ENCODE peak calls at places on chromosome 3, in eight cellular contexts. T is sigmoid colon, M is endothelial cell of umbilical vein, K is esophagus muscularis mucosa, N is IMR-90, U is A549, X is upper lobe of left lung, D is GM12878. W is an unnamed sample.

GRCh38 chr3:47475029-47475569 is 642 bp downstream of the SCAP start:
- DNase-seq in T (no peak), M (peak; percentile 63), K (no peak), N (peak; percentile 32), U (no peak), X (no peak), D (no peak), W (no peak)

GRCh38 chr3:86792316-86792715 is 198.6 kb downstream of the VGLL3 start:
- DNase-seq in T (no peak), M (no peak), K (no peak), N (peak; percentile 66), U (no peak), X (no peak), D (no peak), W (no peak)

GRCh38 chr3:77081240-77081661 is 41.4 kb downstream of the ROBO2 start:
- DNase-seq in T (no peak), M (no peak), K (no peak), N (peak; percentile 67), U (no peak), X (no peak), D (no peak), W (no peak)

GRCh38 chr3:151837057-151837456 is 23.1 kb downstream of the AADAC start:
- DNase-seq in T (no peak), M (peak; percentile 45), K (no peak), N (peak; percentile 89), U (peak; percentile 97), X (no peak), D (no peak), W (no peak)

GRCh38 chr3:126102530-126102951 is 18.6 kb upstream of the SLC41A3 start:
- DNase-seq in T (peak; percentile 85), M (peak; percentile 26), K (peak; percentile 91), N (peak; percentile 19), U (no peak), X (no peak), D (no peak), W (peak; percentile 75)

GRCh38 chr3:42705962-42706585 is 3.5 kb upstream of the HHATL start:
- DNase-seq in T (peak; percentile 41), M (no peak), K (no peak), N (no peak), U (no peak), X (no peak), D (no peak), W (no peak)

GRCh38 chr3:116291141-116291540 is 154.1 kb downstream of the LSAMP start:
- DNase-seq in T (no peak), M (no peak), K (no peak), N (no peak), U (no peak), X (no peak), D (no peak), W (no peak)

GRCh38 chr3:87595798-87596197 is 319.4 kb upstream of the POU1F1 start:
- DNase-seq in T (no peak), M (peak; percentile 47), K (no peak), N (no peak), U (no peak), X (no peak), D (no peak), W (no peak)

GRCh38 chr3:46959169-46959515 is 17.4 kb downstream of the CCDC12 start:
- DNase-seq in T (no peak), M (no peak), K (no peak), N (no peak), U (no peak), X (no peak), D (no peak), W (peak; percentile 22)

GRCh38 chr3:41598804-41599481 is 363.0 kb downstream of the ULK4 start:
- DNase-seq in T (peak; percentile 73), M (no peak), K (no peak), N (peak; percentile 17), U (no peak), X (no peak), D (no peak), W (no peak)

GRCh38 chr3:115239717-115240116 is 92.6 kb upstream of the ZBTB20 start:
- DNase-seq in T (peak; percentile 60), M (peak; percentile 99), K (no peak), N (peak; percentile 100), U (peak; percentile 96), X (no peak), D (no peak), W (peak; percentile 18)

GRCh38 chr3:126434931-126435411 is 40.3 kb downstream of the CFAP100 start:
- DNase-seq in T (peak; percentile 46), M (no peak), K (no peak), N (no peak), U (no peak), X (no peak), D (no peak), W (no peak)

GRCh38 chr3:64612916-64613526 is 74.8 kb downstream of the ADAMTS9 start:
- DNase-seq in T (peak; percentile 65), M (no peak), K (no peak), N (no peak), U (no peak), X (no peak), D (no peak), W (no peak)

GRCh38 chr3:45064512-45065372 is 38.6 kb downstream of the CLEC3B start:
- DNase-seq in T (no peak), M (peak; percentile 81), K (no peak), N (peak; percentile 94), U (no peak), X (no peak), D (no peak), W (no peak)

GRCh38 chr3:24496529-24497482 is 2.2 kb upstream of the THRB start:
- DNase-seq in T (peak; percentile 91), M (peak; percentile 46), K (no peak), N (peak; percentile 4), U (peak; percentile 80), X (peak; percentile 10), D (no peak), W (peak; percentile 50)

GRCh38 chr3:72080800-72081199 is 295.9 kb upstream of the PROK2 start:
- DNase-seq in T (no peak), M (no peak), K (no peak), N (no peak), U (no peak), X (no peak), D (no peak), W (no peak)

GRCh38 chr3:72077473-72078259 is 292.7 kb upstream of the PROK2 start:
- DNase-seq in T (no peak), M (no peak), K (no peak), N (no peak), U (no peak), X (no peak), D (no peak), W (no peak)

GRCh38 chr3:72080101-72080500 is 295.2 kb upstream of the PROK2 start:
- DNase-seq in T (no peak), M (no peak), K (no peak), N (no peak), U (no peak), X (no peak), D (no peak), W (no peak)

GRCh38 chr3:72078661-72079368 is 293.9 kb upstream of the PROK2 start:
- DNase-seq in T (no peak), M (no peak), K (no peak), N (no peak), U (no peak), X (no peak), D (peak; percentile 71), W (no peak)

GRCh38 chr3:72079369-72079872 is 294.5 kb upstream of the PROK2 start:
- DNase-seq in T (no peak), M (no peak), K (no peak), N (no peak), U (no peak), X (no peak), D (no peak), W (no peak)
- TF ChIP-seq POLR2A in T (no peak), M (no peak), K (no peak), N (no peak), U (no peak), X (no peak), D (no peak), W (no peak)

GRCh38 chr3:138186803-138187295 is 252 bp upstream of the ARMC8 start:
- DNase-seq in T (peak; percentile 96), M (peak; percentile 94), K (peak; percentile 96), N (peak; percentile 83), U (peak; percentile 81), X (peak; percentile 97), D (peak; percentile 54), W (peak; percentile 91)
- TF ChIP-seq POLR2A in T (no peak), M (no peak), K (no peak), N (no peak), U (no peak), X (no peak), D (no peak), W (no peak)

GRCh38 chr3:57692404-57693191 is at the start of gene DENND6A:
- DNase-seq in T (peak; percentile 99), M (peak; percentile 94), K (peak; percentile 99), N (peak; percentile 86), U (peak; percentile 95), X (peak; percentile 100), D (peak; percentile 69), W (peak; percentile 95)
- TF ChIP-seq POLR2A in T (peak; percentile 87), M (peak; percentile 93), K (peak; percentile 97), N (peak; percentile 80), U (peak; percentile 69), X (peak; percentile 96), D (peak; percentile 92), W (peak; percentile 98)

GRCh38 chr3:129304141-129304540 is 25.5 kb downstream of the HMCES start:
- DNase-seq in T (no peak), M (no peak), K (no peak), N (peak; percentile 44), U (no peak), X (no peak), D (no peak), W (no peak)

GRCh38 chr3:129308636-129309035 is 30.0 kb downstream of the HMCES start:
- DNase-seq in T (no peak), M (no peak), K (no peak), N (no peak), U (no peak), X (no peak), D (no peak), W (no peak)

GRCh38 chr3:129310111-129310601 is 31.5 kb downstream of the HMCES start:
- DNase-seq in T (no peak), M (no peak), K (no peak), N (no peak), U (no peak), X (no peak), D (no peak), W (no peak)

GRCh38 chr3:129304553-129305222 is 26.0 kb downstream of the HMCES start:
- DNase-seq in T (no peak), M (no peak), K (no peak), N (no peak), U (no peak), X (no peak), D (no peak), W (no peak)

GRCh38 chr3:129305592-129306091 is 27.0 kb downstream of the HMCES start:
- DNase-seq in T (peak; percentile 96), M (peak; percentile 83), K (no peak), N (peak; percentile 83), U (no peak), X (peak; percentile 93), D (no peak), W (peak; percentile 74)
- TF ChIP-seq POLR2A in T (no peak), M (no peak), K (no peak), N (no peak), U (no peak), X (peak; percentile 62), D (peak; percentile 56), W (peak; percentile 35)